ENCODE peak calls at places on chromosomes 13 and 19, in eight cellular contexts. D is AG04449, V is SJSA1, Y is endothelial cell of umbilical vein, I is coronary artery, C is upper lobe of right lung, N is A549, T is PC-9. K is an unnamed sample.
A peak's percentile ranks its signal among the peaks of the same experiment; 100 is the strongest.

GRCh38 chr13:99868767-99869166 is 102.8 kb downstream of the ZIC5 start:
- DNase-seq in D (no peak), V (no peak), Y (no peak), I (no peak), C (no peak), N (no peak), T (no peak), K (no peak)

GRCh38 chr19:36528921-36529518 is 949 bp upstream of the ZNF260 start:
- DNase-seq in D (no peak), V (no peak), Y (no peak), I (no peak), C (no peak), N (peak; percentile 49), T (no peak), K (no peak)

GRCh38 chr19:47231215-47232054 is 436 bp upstream of the BBC3 start:
- DNase-seq in D (no peak), V (peak; percentile 82), Y (peak; percentile 91), I (peak; percentile 93), C (peak; percentile 97), N (peak; percentile 72), T (peak; percentile 85), K (no peak)

GRCh38 chr19:41799444-41800000 is 3.1 kb downstream of the CEACAM3 start:
- DNase-seq in D (no peak), V (no peak), Y (no peak), I (no peak), C (no peak), N (no peak), T (peak; percentile 43), K (no peak)

GRCh38 chr19:29805026-29805925 is 6.5 kb upstream of the CCNE1 start:
- DNase-seq in D (no peak), V (no peak), Y (no peak), I (no peak), C (no peak), N (no peak), T (no peak), K (no peak)

GRCh38 chr19:1090731-1091543 is 4.2 kb downstream of the POLR2E start:
- DNase-seq in D (no peak), V (no peak), Y (no peak), I (no peak), C (peak; percentile 64), N (no peak), T (no peak), K (no peak)

GRCh38 chr13:94534171-94534570 is 54.7 kb upstream of the DCT start:
- DNase-seq in D (no peak), V (no peak), Y (no peak), I (no peak), C (no peak), N (no peak), T (no peak), K (no peak)

GRCh38 chr19:10019246-10019645 is 6.0 kb downstream of the RDH8 start:
- DNase-seq in D (no peak), V (no peak), Y (no peak), I (no peak), C (no peak), N (no peak), T (no peak), K (no peak)

GRCh38 chr13:94217370-94217769 is 262.1 kb downstream of the DCT start:
- DNase-seq in D (no peak), V (no peak), Y (no peak), I (no peak), C (no peak), N (no peak), T (no peak), K (no peak)

GRCh38 chr19:36257512-36257876 is 42.6 kb downstream of the ZNF146 start:
- DNase-seq in D (no peak), V (no peak), Y (peak; percentile 24), I (no peak), C (no peak), N (no peak), T (no peak), K (no peak)

GRCh38 chr13:71801781-71802180 is 65.2 kb downstream of the DACH1 start:
- DNase-seq in D (no peak), V (no peak), Y (no peak), I (no peak), C (no peak), N (no peak), T (no peak), K (no peak)

GRCh38 chr19:6971366-6971765 is 49.9 kb downstream of the MBD3L2B start:
- DNase-seq in D (no peak), V (no peak), Y (no peak), I (no peak), C (no peak), N (no peak), T (no peak), K (no peak)

GRCh38 chr13:38753878-38754277 is 67.0 kb downstream of the FREM2 start:
- DNase-seq in D (no peak), V (no peak), Y (no peak), I (no peak), C (no peak), N (no peak), T (no peak), K (no peak)

GRCh38 chr19:1408300-1409203 is 1.2 kb downstream of the DAZAP1 start:
- DNase-seq in D (no peak), V (peak; percentile 64), Y (peak; percentile 73), I (no peak), C (peak; percentile 84), N (no peak), T (peak; percentile 20), K (no peak)

GRCh38 chr13:77692746-77693448 is 4.6 kb upstream of the SLAIN1 start:
- DNase-seq in D (no peak), V (no peak), Y (peak; percentile 39), I (no peak), C (no peak), N (no peak), T (no peak), K (no peak)

GRCh38 chr13:70736622-70737317 is 628.5 kb upstream of the KLHL1 start:
- DNase-seq in D (no peak), V (no peak), Y (no peak), I (no peak), C (no peak), N (no peak), T (no peak), K (no peak)

DNA sequence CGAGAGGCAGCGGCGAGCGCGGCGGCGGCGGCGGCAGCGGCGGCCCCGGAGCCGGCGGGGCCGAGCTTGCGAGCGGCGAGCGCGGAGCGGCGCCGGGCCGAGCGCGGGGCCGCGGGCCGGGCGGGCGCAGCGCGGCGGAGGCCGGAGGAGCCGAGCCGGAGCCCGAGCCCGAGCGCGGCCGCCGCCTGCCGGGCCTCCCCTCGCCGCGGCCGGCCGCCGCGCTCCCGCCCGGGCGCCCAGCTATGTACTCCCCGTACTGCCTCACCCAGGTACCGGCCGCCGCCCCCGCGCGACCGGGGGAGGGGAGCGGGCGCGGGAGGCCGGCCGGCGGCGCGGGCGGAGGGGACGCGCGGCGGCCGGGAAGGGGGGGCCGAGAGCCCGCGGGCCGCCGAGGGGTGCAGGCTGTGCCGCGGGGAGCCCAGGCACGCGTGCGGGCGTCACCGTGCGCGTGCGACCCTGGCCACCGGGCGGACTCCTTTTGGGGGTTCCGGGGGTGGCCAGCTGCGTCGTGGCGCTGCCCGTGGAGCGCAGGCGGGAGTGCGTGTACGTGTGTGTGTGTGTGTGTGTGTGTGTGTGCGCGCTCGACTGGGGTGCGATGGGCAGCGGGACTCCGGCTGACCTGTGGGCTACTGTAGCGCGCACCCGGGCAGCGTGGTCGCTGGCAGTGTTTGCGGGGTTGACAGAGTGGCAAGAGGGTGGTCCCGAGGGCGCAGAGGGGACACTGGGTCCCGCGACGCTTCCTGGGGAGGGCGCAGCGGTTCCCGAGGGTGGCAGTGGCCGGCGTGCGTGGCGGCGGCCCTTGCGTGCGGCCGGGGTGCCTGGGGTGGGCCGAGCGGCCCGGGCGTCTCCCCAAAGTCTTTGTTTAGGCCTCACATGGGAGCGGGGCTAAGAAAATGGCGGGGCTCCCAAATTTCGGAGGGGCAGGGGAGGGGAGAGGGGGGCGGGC is 594 bp downstream of the NFIX start:
- DNase-seq in D (no peak), V (peak; percentile 71), Y (peak; percentile 31), I (no peak), C (no peak), N (no peak), T (peak; percentile 31), K (no peak)
- H3K4me3 ChIP-seq in D (peak overlapping the region; percentile 80), V (peak overlapping the region; percentile 72), Y (peak overlapping the region; percentile 2), I (peak overlapping the region; percentile 99), C (peak overlapping the region; percentile 71), N (peak overlapping the region; percentile 62), T (peak overlapping the region; percentile 52), K (peak overlapping the region; percentile 7)

GRCh38 chr19:54462072-54462712 is 1.4 kb downstream of the LENG9 start:
- DNase-seq in D (no peak), V (peak; percentile 19), Y (peak; percentile 19), I (no peak), C (no peak), N (no peak), T (peak; percentile 49), K (no peak)
- H3K4me3 ChIP-seq in D (peak overlapping the region; percentile 63), V (peak overlapping the region; percentile 53), Y (no peak overlapping the region), I (peak overlapping the region; percentile 90), C (peak overlapping the region; percentile 71), N (peak overlapping the region; percentile 67), T (peak overlapping the region; percentile 77), K (no peak overlapping the region)

DNA sequence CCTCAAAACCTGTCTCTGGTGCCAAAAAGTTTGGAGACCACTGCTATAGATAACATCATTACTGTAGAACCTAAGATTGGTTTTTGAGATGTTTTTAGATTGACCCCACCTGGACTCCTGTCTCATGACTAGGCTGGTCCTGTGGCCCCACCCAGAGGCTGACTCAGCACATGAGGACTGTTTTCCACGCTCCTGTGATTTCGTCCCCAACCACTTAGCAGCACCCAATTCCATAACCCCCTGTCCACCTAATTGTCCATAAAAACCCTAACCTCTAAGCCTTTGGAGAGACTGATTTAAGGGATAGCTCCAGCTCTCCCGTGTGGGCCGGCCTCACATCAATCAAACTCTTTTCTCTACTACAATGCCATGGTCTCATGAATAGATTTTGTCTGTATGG is 25.6 kb upstream of the GAS6 start:
- DNase-seq in D (no peak), V (no peak), Y (no peak), I (no peak), C (no peak), N (no peak), T (no peak), K (no peak)
- H3K4me3 ChIP-seq in D (no peak overlapping the region), V (no peak overlapping the region), Y (no peak overlapping the region), I (no peak overlapping the region), C (no peak overlapping the region), N (no peak overlapping the region), T (no peak overlapping the region), K (no peak overlapping the region)

DNA sequence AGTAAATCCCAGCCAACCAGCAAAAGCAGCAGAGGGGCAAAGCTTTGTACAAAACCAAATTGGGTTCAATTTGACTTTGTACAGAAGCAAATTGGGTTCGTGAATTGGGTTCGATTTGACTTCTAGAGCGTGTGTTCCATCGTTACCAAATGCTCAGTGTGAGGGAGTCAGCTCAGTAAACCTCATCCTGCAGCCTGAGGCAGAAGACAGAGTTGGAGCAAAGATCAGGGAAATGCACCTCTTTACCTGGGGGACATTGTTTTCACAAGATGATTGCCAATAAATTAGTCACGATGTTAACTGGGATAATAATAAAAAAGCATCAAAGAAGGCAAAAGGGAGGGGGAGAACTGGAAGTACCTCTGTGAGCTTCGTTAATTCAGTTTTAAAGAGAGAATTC is 1.5 kb downstream of the RAB20 start:
- DNase-seq in D (no peak), V (no peak), Y (no peak), I (no peak), C (no peak), N (no peak), T (no peak), K (no peak)
- H3K4me3 ChIP-seq in D (peak overlapping the region; percentile 30), V (no peak overlapping the region), Y (no peak overlapping the region), I (peak overlapping the region; percentile 81), C (peak overlapping the region; percentile 92), N (no peak overlapping the region), T (peak overlapping the region; percentile 91), K (no peak overlapping the region)